ENCODE peak calls at places on chromosomes 7 and 10, in four cellular contexts. C is hepatocyte, W is DND-41, M is choroid plexus epithelial cell. P is an unnamed sample.
A peak's percentile ranks its signal among the peaks of the same experiment; 100 is the strongest.

GRCh38 chr10:28326516-28327493 is 23.9 kb upstream of the MPP7 start:
- DNase-seq in W (no peak), C (peak; percentile 24), M (peak; percentile 47), P (no peak)

GRCh38 chr10:6053303-6053702 is 8.9 kb downstream of the IL2RA start:
- DNase-seq in M (no peak), C (no peak), W (no peak), P (no peak)

GRCh38 chr10:62058476-62058875 is 157.0 kb downstream of the ARID5B start:
- DNase-seq in M (no peak), C (no peak), W (no peak), P (no peak)

GRCh38 chr7:134741901-134742635 is 37.4 kb upstream of the CALD1 start:
- DNase-seq in M (peak; percentile 60), C (no peak), W (no peak), P (no peak)

GRCh38 chr7:46386428-46387399 is 465.6 kb upstream of the IGFBP3 start:
- DNase-seq in M (peak; percentile 65), C (no peak), W (no peak), P (no peak)

GRCh38 chr10:29355436-29355991 is 66.6 kb downstream of the LYZL1 start:
- DNase-seq in C (no peak), M (peak; percentile 35), W (no peak), P (no peak)

GRCh38 chr7:131164025-131164899 is 163.4 kb upstream of the MKLN1 start:
- DNase-seq in M (peak; percentile 69), W (no peak), C (no peak), P (no peak)

GRCh38 chr10:92517034-92517655 is 56.7 kb downstream of the IDE start:
- DNase-seq in C (peak; percentile 88), W (peak; percentile 68), M (peak; percentile 91), P (peak; percentile 80)

GRCh38 chr7:25037325-25037724 is 57.3 kb upstream of the OSBPL3 start:
- DNase-seq in W (no peak), M (peak; percentile 42), C (no peak), P (no peak)

GRCh38 chr10:42753507-42754154 is 29.0 kb upstream of the BMS1 start:
- DNase-seq in W (no peak), C (peak; percentile 55), M (no peak), P (no peak)

GRCh38 chr10:81472927-81473470 is 402.0 kb upstream of the NRG3 start:
- DNase-seq in W (no peak), C (no peak), M (no peak), P (no peak)

GRCh38 chr7:28083998-28084985 is 96.3 kb downstream of the JAZF1 start:
- DNase-seq in M (no peak), W (no peak), C (no peak), P (no peak)

GRCh38 chr7:117623606-117624005 is 143.8 kb downstream of the CFTR start:
- DNase-seq in C (no peak), W (no peak), M (no peak), P (no peak)

GRCh38 chr10:17406036-17406834 is 48.2 kb downstream of the ST8SIA6 start:
- DNase-seq in W (no peak), C (peak; percentile 36), M (no peak), P (no peak)

GRCh38 chr10:124142296-124142853 is 49.0 kb upstream of the CHST15 start:
- DNase-seq in C (no peak), M (no peak), W (peak; percentile 81), P (no peak)

GRCh38 chr10:538895-539294 is 150.6 kb downstream of the DIP2C start:
- DNase-seq in C (no peak), W (no peak), M (peak; percentile 91), P (no peak)

GRCh38 chr7:75534727-75535307 is 42.7 kb downstream of the SPDYE5 start:
- DNase-seq in M (peak; percentile 74), W (no peak), C (no peak), P (no peak)

GRCh38 chr7:82762880-82763279 is 319.3 kb upstream of the CACNA2D1 start:
- DNase-seq in M (no peak), C (no peak), W (no peak), P (no peak)

GRCh38 chr7:107693396-107693795 is 32.8 kb downstream of the SLC26A4 start:
- DNase-seq in W (no peak), M (no peak), C (no peak), P (no peak)
- H3K4me3 ChIP-seq in W (no peak overlapping the region), M (no peak overlapping the region), C (no peak overlapping the region), P (no peak overlapping the region)

GRCh38 chr7:123797673-123798526 is 47.1 kb upstream of the HYAL4 start:
- DNase-seq in W (no peak), C (peak; percentile 69), M (peak; percentile 96), P (peak; percentile 10)
- H3K4me3 ChIP-seq in W (no peak overlapping the region), C (no peak overlapping the region), M (no peak overlapping the region), P (no peak overlapping the region)

DNA sequence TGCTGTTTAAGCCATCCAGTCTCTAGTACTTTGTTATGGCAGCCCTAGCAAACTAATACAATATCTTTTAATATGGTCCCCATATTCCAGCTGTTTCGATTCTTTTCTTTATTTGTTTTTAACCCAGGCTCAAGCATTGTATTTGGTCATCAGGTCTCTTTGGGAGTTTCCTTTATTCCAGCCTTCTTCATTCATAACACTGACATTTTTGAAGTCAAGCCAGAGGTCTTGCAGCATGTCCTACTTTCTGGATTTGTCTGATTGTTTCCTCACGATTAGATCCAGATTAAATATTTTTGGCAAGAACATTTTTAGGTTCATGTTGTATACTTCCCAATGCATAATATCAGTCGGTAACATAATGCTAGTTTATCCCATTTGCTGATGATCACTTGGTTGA is 11.8 kb downstream of the SLC25A13 start:
- DNase-seq in C (no peak), M (peak; percentile 41), W (no peak), P (no peak)
- H3K4me3 ChIP-seq in C (no peak overlapping the region), M (no peak overlapping the region), W (no peak overlapping the region), P (no peak overlapping the region)

GRCh38 chr7:1818581-1819200 is 148.6 kb downstream of the ELFN1 start:
- DNase-seq in W (peak; percentile 3), C (no peak), M (no peak), P (no peak)
- H3K4me3 ChIP-seq in W (no peak overlapping the region), C (no peak overlapping the region), M (no peak overlapping the region), P (no peak overlapping the region)

GRCh38 chr7:116239019-116239418 is 28.7 kb downstream of the TES start:
- DNase-seq in M (no peak), C (no peak), W (no peak), P (no peak)
- H3K4me3 ChIP-seq in M (no peak overlapping the region), C (no peak overlapping the region), W (no peak overlapping the region), P (no peak overlapping the region)